ENCODE peak calls at places on chromosomes 5 and 9, in five cellular contexts. F is astrocyte of the cerebellum, N is ELR, E is heart right ventricle, M is SHP77. D is an unnamed sample.

GRCh38 chr5:168681556-168682183 is 102.5 kb upstream of the PANK3 start:
- DNase-seq in F (no peak), E (peak), N (peak), M (no peak), D (peak)

GRCh38 chr5:135337064-135337463 is 62.0 kb downstream of the MACROH2A1 start:
- DNase-seq in F (no peak), M (no peak), N (no peak), E (peak), D (no peak)

GRCh38 chr5:179324760-179325295 is 20.4 kb downstream of the ADAMTS2 start:
- DNase-seq in F (no peak), M (no peak), E (no peak), N (no peak), D (no peak)

GRCh38 chr5:56354836-56355235 is 121.7 kb upstream of the ANKRD55 start:
- DNase-seq in M (no peak), N (no peak), F (no peak), E (no peak), D (no peak)

GRCh38 chr5:147851578-147851977 is 20.1 kb upstream of the SPINK1 start:
- DNase-seq in E (no peak), M (no peak), F (no peak), N (no peak), D (no peak)

GRCh38 chr5:138408023-138408422 is 30.8 kb upstream of the REEP2 start:
- DNase-seq in E (no peak), N (no peak), F (no peak), M (no peak), D (no peak)

GRCh38 chr5:4725594-4725993 is 414.5 kb upstream of the ADAMTS16 start:
- DNase-seq in N (no peak), M (no peak), F (no peak), E (no peak), D (no peak)

GRCh38 chr9:136036050-136036449 is 59.0 kb downstream of the NACC2 start:
- DNase-seq in F (no peak), M (no peak), E (no peak), N (no peak), D (no peak)

GRCh38 chr5:72265032-72265903 is 54.8 kb downstream of the MRPS27 start:
- DNase-seq in E (no peak), N (no peak), F (no peak), M (no peak), D (no peak)

GRCh38 chr9:132032584-132032945 is 47.1 kb downstream of the MED27 start:
- DNase-seq in N (no peak), E (no peak), M (no peak), F (no peak), D (no peak)

GRCh38 chr5:388266-389196 is 54.4 kb upstream of the EXOC3 start:
- DNase-seq in N (no peak), E (no peak), F (no peak), M (no peak), D (no peak)

GRCh38 chr9:127273350-127273749 is 8.8 kb downstream of the GARNL3 start:
- DNase-seq in E (no peak), N (no peak), F (no peak), M (no peak), D (no peak)

GRCh38 chr5:6822556-6823343 is 109.5 kb downstream of the TENT4A start:
- DNase-seq in M (no peak), E (no peak), N (no peak), F (no peak), D (no peak)

GRCh38 chr5:115450741-115451140 is 93.8 kb downstream of the FEM1C start:
- DNase-seq in F (no peak), M (no peak), N (peak), E (no peak), D (peak)

GRCh38 chr9:83620841-83621636 is 1.9 kb upstream of the IDNK start:
- DNase-seq in M (no peak), E (peak), N (peak), F (peak), D (peak)

GRCh38 chr9:133163559-133164208 is at the start of gene GBGT1:
- DNase-seq in F (no peak), E (peak), M (no peak), N (peak), D (peak)

GRCh38 chr9:90961375-90961774 is 159.8 kb downstream of the SYK start:
- DNase-seq in E (no peak), N (no peak), M (no peak), F (no peak), D (peak)

GRCh38 chr5:7616897-7617296 is 221.0 kb downstream of the ADCY2 start:
- DNase-seq in N (no peak), E (no peak), M (no peak), F (no peak), D (no peak)

GRCh38 chr9:110769667-110770066 is 101.1 kb downstream of the MUSK start:
- DNase-seq in F (peak), M (no peak), N (peak), E (no peak), D (no peak)

GRCh38 chr5:171610053-171610452 is 175.6 kb upstream of the SMIM23 start:
- DNase-seq in F (no peak), E (no peak), M (no peak), N (no peak), D (no peak)

GRCh38 chr5:173230741-173231380 is 4.1 kb downstream of the NKX2-5 start:
- DNase-seq in N (no peak), F (no peak), M (no peak), E (no peak), D (no peak)

GRCh38 chr5:14143843-14144585 is 872 bp downstream of the TRIO start:
- DNase-seq in N (no peak), F (no peak), M (peak), E (no peak), D (no peak)

GRCh38 chr5:124342586-124342985 is 403.9 kb downstream of the ZNF608 start:
- DNase-seq in F (no peak), M (no peak), N (no peak), E (no peak), D (no peak)

GRCh38 chr9:19155106-19155999 is 28.1 kb upstream of the PLIN2 start:
- DNase-seq in M (no peak), N (no peak), F (no peak), E (no peak), D (no peak)

GRCh38 chr5:157322581-157322980 is 56.7 kb downstream of the CYFIP2 start:
- DNase-seq in F (no peak), M (no peak), N (no peak), E (no peak), D (no peak)

GRCh38 chr9:114286146-114286679 is 36.7 kb upstream of the ORM1 start:
- DNase-seq in N (no peak), E (no peak), M (no peak), F (no peak), D (no peak)

GRCh38 chr5:136034976-136035375 is 6.2 kb downstream of the TGFBI start:
- DNase-seq in N (no peak), F (no peak), M (no peak), E (peak), D (no peak)

GRCh38 chr9:108212179-108212578 is 643.6 kb downstream of the ACTL7B start:
- DNase-seq in M (no peak), N (no peak), F (no peak), E (peak), D (no peak)

GRCh38 chr5:122306461-122306860 is 5.6 kb upstream of the SNCAIP start:
- DNase-seq in M (no peak), F (no peak), N (no peak), E (no peak), D (no peak)

D was measured in hepatic stellate cell.